ENCODE peak calls at places on chromosomes 5 and 9, in four cellular contexts. P, J, W and D are unnamed samples.
A peak's percentile ranks its signal among the peaks of the same experiment; 100 is the strongest.

GRCh38 chr5:103499236-103499635 is 63.4 kb downstream of the NUDT12 start:
- DNase-seq in J (no peak), W (no peak), P (no peak), D (no peak)

GRCh38 chr5:37735649-37736347 is 104.0 kb downstream of the GDNF start:
- DNase-seq in P (peak; percentile 57), W (no peak), J (peak; percentile 39), D (no peak)

GRCh38 chr5:34051374-34051980 is 8.5 kb upstream of the C1QTNF3 start:
- DNase-seq in P (no peak), J (no peak), W (no peak), D (no peak)

GRCh38 chr5:77016962-77017361 is 13.2 kb upstream of the AGGF1 start:
- DNase-seq in W (no peak), P (no peak), J (no peak), D (no peak)

GRCh38 chr9:73081979-73082657 is 69.5 kb upstream of the ANXA1 start:
- DNase-seq in P (peak; percentile 80), J (peak; percentile 69), W (peak; percentile 30), D (peak; percentile 12)

GRCh38 chr5:66585291-66585690 is 10.9 kb upstream of the MAST4 start:
- DNase-seq in P (no peak), W (no peak), J (no peak), D (no peak)

GRCh38 chr5:139836469-139837208 is 41.0 kb downstream of the PSD2 start:
- DNase-seq in P (no peak), J (no peak), W (no peak), D (no peak)

GRCh38 chr5:116476903-116477537 is 97.6 kb downstream of the SEMA6A start:
- DNase-seq in W (no peak), J (no peak), P (peak; percentile 21), D (no peak)

GRCh38 chr5:143494162-143494561 is 90.7 kb upstream of the NR3C1 start:
- DNase-seq in J (peak; percentile 60), W (no peak), P (peak; percentile 82), D (peak; percentile 79)

GRCh38 chr9:35191105-35191504 is 29.3 kb downstream of the UNC13B start:
- DNase-seq in W (no peak), P (no peak), J (no peak), D (no peak)

GRCh38 chr5:170571331-170571731 is 67.5 kb downstream of the KCNIP1 start:
- DNase-seq in W (no peak), P (peak; percentile 3), J (peak; percentile 52), D (peak; percentile 21)

GRCh38 chr9:4195285-4195684 is 104.6 kb downstream of the GLIS3 start:
- DNase-seq in W (no peak), P (no peak), J (no peak), D (no peak)

GRCh38 chr9:75447281-75447680 is 359.0 kb downstream of the OSTF1 start:
- DNase-seq in P (no peak), W (no peak), J (no peak), D (no peak)

GRCh38 chr9:131657031-131657377 is 82.9 kb downstream of the RAPGEF1 start:
- DNase-seq in J (no peak), P (no peak), W (peak; percentile 76), D (no peak)

GRCh38 chr5:76385540-76385939 is 17.5 kb upstream of the IQGAP2 start:
- DNase-seq in W (no peak), J (no peak), P (no peak), D (no peak)

GRCh38 chr5:141942185-141942857 is 15.7 kb downstream of the PCDH12 start:
- DNase-seq in J (no peak), W (no peak), P (no peak), D (no peak)

GRCh38 chr9:106799146-106799545 is 63.8 kb upstream of the ZNF462 start:
- DNase-seq in P (peak; percentile 80), W (no peak), J (peak; percentile 70), D (peak; percentile 81)

GRCh38 chr5:143635146-143635752 is 176.7 kb upstream of the HMHB1 start:
- DNase-seq in W (no peak), J (peak; percentile 27), P (peak; percentile 44), D (no peak)

GRCh38 chr5:173329370-173330150 is 1.3 kb upstream of the STC2 start:
- DNase-seq in J (peak; percentile 38), W (no peak), P (no peak), D (no peak)

GRCh38 chr5:6785861-6786180 is 72.6 kb downstream of the TENT4A start:
- DNase-seq in W (no peak), J (no peak), P (no peak), D (no peak)

GRCh38 chr9:85900504-85901201 is 40.3 kb upstream of the NAA35 start:
- DNase-seq in J (peak; percentile 59), P (peak; percentile 60), W (peak; percentile 5), D (peak; percentile 1)

GRCh38 chr5:664343-664993 is 28.7 kb downstream of the TPPP start:
- DNase-seq in J (no peak), W (no peak), P (no peak), D (no peak)

GRCh38 chr5:163190762-163191161 is 246.6 kb upstream of the CCNG1 start:
- DNase-seq in P (no peak), W (no peak), J (no peak), D (no peak)

GRCh38 chr5:16013334-16014065 is 166.1 kb downstream of the MARCHF11 start:
- DNase-seq in W (no peak), J (no peak), P (no peak), D (no peak)

GRCh38 chr5:37771731-37772130 is 68.1 kb downstream of the GDNF start:
- DNase-seq in W (no peak), P (peak; percentile 74), J (peak; percentile 98), D (peak; percentile 95)

GRCh38 chr5:59555596-59555995 is 337.9 kb downstream of the PDE4D start:
- DNase-seq in P (no peak), J (no peak), W (no peak), D (no peak)

GRCh38 chr9:92295827-92296258 is 2.3 kb upstream of the IARS1 start:
- DNase-seq in P (no peak), J (no peak), W (peak; percentile 74), D (no peak)

GRCh38 chr5:56414056-56414455 is 180.9 kb upstream of the ANKRD55 start:
- DNase-seq in P (no peak), W (peak; percentile 28), J (no peak), D (no peak)

GRCh38 chr5:320524-321232 is 836 bp upstream of the AHRR start:
- DNase-seq in W (no peak), J (no peak), P (no peak), D (no peak)

GRCh38 chr5:58012103-58012502 is 447.8 kb downstream of the PLK2 start:
- DNase-seq in J (no peak), P (no peak), W (no peak), D (no peak)

GRCh38 chr5:95959051-95959963 is 2.3 kb downstream of the ELL2 start:
- DNase-seq in W (no peak), J (peak; percentile 68), P (peak; percentile 39), D (no peak)

GRCh38 chr5:52922384-52922783 is 66.8 kb upstream of the ITGA2 start:
- DNase-seq in P (peak; percentile 82), J (peak; percentile 80), W (no peak), D (peak; percentile 95)

GRCh38 chr9:114033397-114034103 is 44.5 kb downstream of the AMBP start:
- DNase-seq in J (peak; percentile 16), P (peak; percentile 39), W (peak; percentile 3), D (no peak)

GRCh38 chr9:6413365-6414263 is 615 bp downstream of the UHRF2 start:
- DNase-seq in P (peak; percentile 21), J (peak; percentile 41), W (peak; percentile 71), D (no peak)

GRCh38 chr5:126512451-126512850 is 82.6 kb downstream of the ALDH7A1 start:
- DNase-seq in J (no peak), P (no peak), W (no peak), D (no peak)

GRCh38 chr5:60540855-60541805 is 158.8 kb downstream of the DEPDC1B start:
- DNase-seq in P (peak; percentile 74), W (peak; percentile 50), J (peak; percentile 72), D (peak; percentile 78)

GRCh38 chr5:141875795-141876627 is 2.2 kb downstream of the PCDH1 start:
- DNase-seq in P (no peak), W (no peak), J (no peak), D (no peak)

GRCh38 chr9:130039504-130040147 is 3.4 kb downstream of the FNBP1 start:
- DNase-seq in W (peak; percentile 84), P (no peak), J (no peak), D (no peak)
- H3K4me3 ChIP-seq in W (peak overlapping the region; percentile 94), P (no peak overlapping the region), J (no peak overlapping the region), D (no peak overlapping the region)

GRCh38 chr5:93621340-93621872 is 38.4 kb downstream of the NR2F1 start:
- DNase-seq in J (peak; percentile 79), W (no peak), P (peak; percentile 70), D (no peak)

GRCh38 chr5:93620487-93621339 is 37.7 kb downstream of the NR2F1 start:
- DNase-seq in J (peak; percentile 66), P (peak; percentile 63), W (peak; percentile 72), D (no peak)

GRCh38 chr5:93623153-93623552 is 40.1 kb downstream of the NR2F1 start:
- DNase-seq in J (no peak), P (no peak), W (no peak), D (no peak)

GRCh38 chr5:93626801-93627200 is 43.8 kb downstream of the NR2F1 start:
- DNase-seq in W (no peak), J (no peak), P (no peak), D (no peak)

DNA sequence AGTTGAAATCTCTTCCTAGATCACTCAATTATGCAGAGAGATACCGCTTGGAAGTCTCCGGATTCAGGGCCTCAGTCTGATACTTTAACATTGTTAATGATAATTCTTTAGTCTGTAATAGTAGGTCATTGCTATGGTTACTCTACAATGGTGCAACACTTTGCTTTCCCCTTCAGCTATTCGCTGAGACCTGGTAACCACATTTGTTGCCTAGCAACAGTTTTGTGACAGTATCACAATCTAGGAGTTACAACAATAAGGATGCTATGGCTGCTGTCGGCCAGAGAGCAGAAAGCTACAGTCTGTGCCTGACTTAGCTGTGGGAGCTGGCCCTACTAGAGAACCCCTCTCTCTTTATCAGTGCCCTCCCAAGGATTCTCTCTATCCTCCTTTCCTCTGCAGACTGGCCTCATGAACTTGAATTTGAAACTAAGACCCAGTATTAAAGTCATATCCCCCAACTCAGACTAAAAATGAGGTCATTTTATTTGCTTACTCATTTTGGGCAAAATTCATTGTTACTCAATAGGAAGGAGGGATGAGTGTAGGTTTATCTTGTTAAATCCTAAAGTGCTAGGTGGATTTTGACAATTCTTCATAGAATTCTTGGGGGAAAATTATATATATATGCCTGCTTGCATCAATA is 39.3 kb downstream of the NR2F1 start:
- DNase-seq in P (peak; percentile 72), W (peak; percentile 2), J (peak; percentile 53), D (no peak)
- H3K4me3 ChIP-seq in P (no peak overlapping the region), W (no peak overlapping the region), J (no peak overlapping the region), D (no peak overlapping the region)

GRCh38 chr9:76856016-76856415 is 49.9 kb downstream of the PRUNE2 start:
- DNase-seq in J (no peak), P (no peak), W (no peak), D (no peak)

GRCh38 chr9:76846307-76846706 is 59.6 kb downstream of the PRUNE2 start:
- DNase-seq in J (no peak), P (no peak), W (no peak), D (no peak)

GRCh38 chr9:76852026-76852425 is 53.9 kb downstream of the PRUNE2 start:
- DNase-seq in P (no peak), W (no peak), J (no peak), D (no peak)
- H3K4me3 ChIP-seq in P (no peak overlapping the region), W (no peak overlapping the region), J (no peak overlapping the region), D (no peak overlapping the region)

GRCh38 chr9:116152390-116152789 is 1.2 kb upstream of the PAPPA start:
- DNase-seq in W (no peak), J (no peak), P (peak; percentile 76), D (no peak)
- H3K4me3 ChIP-seq in W (no peak overlapping the region), J (peak overlapping the region; percentile 95), P (no peak overlapping the region), D (no peak overlapping the region)